ENCODE peak calls at places on chromosomes 4 and X, in four cellular contexts. L is T-helper 1 cell, A is OCI-LY7, E is PC-9. I is an unnamed sample.
A peak's percentile ranks its signal among the peaks of the same experiment; 100 is the strongest.

GRCh38 chr4:41548305-41548704 is 10.3 kb downstream of the LIMCH1 start:
- DNase-seq in L (no peak), A (no peak), E (no peak), I (no peak)

GRCh38 chr4:7388627-7389026 is 46.1 kb downstream of the PSAPL1 start:
- DNase-seq in L (no peak), A (no peak), E (no peak), I (no peak)

GRCh38 chrX:41224606-41225005 is 109.4 kb upstream of the DDX3X start:
- DNase-seq in L (no peak), A (no peak), E (no peak), I (no peak)

GRCh38 chr4:142778908-142779307 is 67.2 kb downstream of the INPP4B start:
- DNase-seq in L (no peak), A (no peak), E (no peak), I (no peak)

GRCh38 chrX:7214251-7214650 is 66.3 kb upstream of the PUDP start:
- DNase-seq in L (no peak), A (no peak), E (no peak), I (no peak)

GRCh38 chr4:69115851-69116213 is 19.6 kb downstream of the UGT2B7 start:
- DNase-seq in L (no peak), A (no peak), E (no peak), I (no peak)

GRCh38 chrX:75155830-75156525 is at the start of gene ABCB7:
- DNase-seq in L (peak; percentile 48), A (peak; percentile 77), E (peak; percentile 53), I (no peak)

GRCh38 chr4:184251680-184252000 is 34.0 kb upstream of the ENPP6 start:
- DNase-seq in L (no peak), A (no peak), E (no peak), I (no peak)

GRCh38 chrX:45479835-45480422 is 279.3 kb upstream of the DIPK2B start:
- DNase-seq in L (no peak), A (no peak), E (peak; percentile 13), I (peak; percentile 91)

GRCh38 chrX:47145408-47146120 is 543 bp downstream of the RBM10 start:
- DNase-seq in L (no peak), A (peak; percentile 61), E (no peak), I (no peak)

GRCh38 chrX:132488092-132488749 is 617 bp downstream of the MBNL3 start:
- DNase-seq in L (no peak), A (peak; percentile 70), E (no peak), I (no peak)

GRCh38 chrX:100328342-100328741 is 81.7 kb downstream of the PCDH19 start:
- DNase-seq in L (no peak), A (no peak), E (no peak), I (no peak)

I was measured in epithelial cell of prostate.